ENCODE peak calls at places on chromosomes 13 and 19, in seven cellular contexts. One of them, this sample, is unnamed.

GRCh38 chr13:111061338-111062045 is 53.6 kb upstream of the ARHGEF7 start:
- DNase-seq in PC-3: no peak
- DNase-seq in ovary: no peak
- DNase-seq in uterus: no peak
- DNase-seq in tibial artery: no peak
- DNase-seq in fibroblast of lung: no peak
- DNase-seq in upper lobe of right lung: no peak
- DNase-seq in this sample: no peak

GRCh38 chr19:2575734-2576481 is 100.0 kb downstream of the GADD45B start:
- DNase-seq in PC-3: no peak
- DNase-seq in uterus: peak
- DNase-seq in fibroblast of lung: no peak
- DNase-seq in tibial artery: peak
- DNase-seq in upper lobe of right lung: peak
- DNase-seq in ovary: peak
- DNase-seq in this sample: peak

GRCh38 chr13:113425931-113426590 is 27.2 kb downstream of the ADPRHL1 start:
- DNase-seq in upper lobe of right lung: no peak
- DNase-seq in ovary: no peak
- DNase-seq in fibroblast of lung: no peak
- DNase-seq in tibial artery: no peak
- DNase-seq in PC-3: peak
- DNase-seq in uterus: no peak
- DNase-seq in this sample: no peak

GRCh38 chr19:34985249-34986022 is 14.7 kb upstream of the GRAMD1A start:
- DNase-seq in ovary: no peak
- DNase-seq in tibial artery: peak
- DNase-seq in fibroblast of lung: peak
- DNase-seq in uterus: peak
- DNase-seq in upper lobe of right lung: no peak
- DNase-seq in PC-3: no peak
- DNase-seq in this sample: peak

GRCh38 chr19:31423896-31424295 is 74.7 kb upstream of the TSHZ3 start:
- DNase-seq in fibroblast of lung: no peak
- DNase-seq in PC-3: no peak
- DNase-seq in uterus: no peak
- DNase-seq in ovary: no peak
- DNase-seq in tibial artery: no peak
- DNase-seq in upper lobe of right lung: no peak
- DNase-seq in this sample: no peak

GRCh38 chr13:50428183-50428877 is 413.1 kb downstream of the KCNRG start:
- DNase-seq in uterus: no peak
- DNase-seq in PC-3: no peak
- DNase-seq in upper lobe of right lung: no peak
- DNase-seq in ovary: no peak
- DNase-seq in tibial artery: no peak
- DNase-seq in fibroblast of lung: no peak
- DNase-seq in this sample: no peak

GRCh38 chr13:114025432-114026127 is 51.7 kb upstream of the C13orf46 start:
- DNase-seq in upper lobe of right lung: no peak
- DNase-seq in fibroblast of lung: peak
- DNase-seq in PC-3: no peak
- DNase-seq in uterus: peak
- DNase-seq in ovary: peak
- DNase-seq in tibial artery: no peak
- DNase-seq in this sample: peak

GRCh38 chr13:25906211-25906661 is 145.6 kb downstream of the SHISA2 start:
- DNase-seq in upper lobe of right lung: no peak
- DNase-seq in PC-3: no peak
- DNase-seq in ovary: no peak
- DNase-seq in tibial artery: no peak
- DNase-seq in fibroblast of lung: no peak
- DNase-seq in uterus: no peak
- DNase-seq in this sample: no peak

GRCh38 chr19:54792814-54793213 is 10.6 kb upstream of the KIR2DL4 start:
- DNase-seq in PC-3: no peak
- DNase-seq in fibroblast of lung: no peak
- DNase-seq in upper lobe of right lung: no peak
- DNase-seq in uterus: no peak
- DNase-seq in tibial artery: no peak
- DNase-seq in ovary: no peak
- DNase-seq in this sample: no peak

GRCh38 chr19:15161028-15161984 is 39.5 kb downstream of the NOTCH3 start:
- DNase-seq in upper lobe of right lung: no peak
- DNase-seq in tibial artery: no peak
- DNase-seq in PC-3: peak
- DNase-seq in uterus: no peak
- DNase-seq in fibroblast of lung: peak
- DNase-seq in ovary: no peak
- DNase-seq in this sample: no peak

GRCh38 chr19:50659318-50660082 is 10.3 kb downstream of the C19orf81 start:
- DNase-seq in fibroblast of lung: no peak
- DNase-seq in uterus: no peak
- DNase-seq in tibial artery: no peak
- DNase-seq in PC-3: no peak
- DNase-seq in upper lobe of right lung: no peak
- DNase-seq in ovary: no peak
- DNase-seq in this sample: no peak

GRCh38 chr19:37007587-37008220 is 70.5 kb upstream of the ZNF420 start:
- DNase-seq in fibroblast of lung: peak
- DNase-seq in upper lobe of right lung: peak
- DNase-seq in PC-3: no peak
- DNase-seq in tibial artery: no peak
- DNase-seq in ovary: peak
- DNase-seq in uterus: no peak
- DNase-seq in this sample: peak

GRCh38 chr13:24618219-24618955 is 61.8 kb upstream of the ATP12A start:
- DNase-seq in fibroblast of lung: peak
- DNase-seq in uterus: no peak
- DNase-seq in PC-3: no peak
- DNase-seq in ovary: no peak
- DNase-seq in tibial artery: no peak
- DNase-seq in upper lobe of right lung: no peak
- DNase-seq in this sample: no peak

GRCh38 chr19:42601811-42602443 is 7.2 kb upstream of the CEACAM8 start:
- DNase-seq in uterus: no peak
- DNase-seq in ovary: no peak
- DNase-seq in PC-3: peak
- DNase-seq in fibroblast of lung: peak
- DNase-seq in upper lobe of right lung: no peak
- DNase-seq in tibial artery: no peak
- DNase-seq in this sample: no peak

GRCh38 chr19:42606660-42607351 is 12.1 kb upstream of the CEACAM8 start:
- DNase-seq in upper lobe of right lung: peak
- DNase-seq in PC-3: peak
- DNase-seq in ovary: no peak
- DNase-seq in tibial artery: no peak
- DNase-seq in fibroblast of lung: peak
- DNase-seq in uterus: no peak
- DNase-seq in this sample: peak
- TF ChIP-seq CTCF in upper lobe of right lung: peak
- TF ChIP-seq CTCF in PC-3: peak
- TF ChIP-seq CTCF in ovary: no peak
- TF ChIP-seq CTCF in tibial artery: no peak
- TF ChIP-seq CTCF in fibroblast of lung: peak
- TF ChIP-seq CTCF in uterus: no peak
- TF ChIP-seq CTCF in this sample: peak

GRCh38 chr19:295687-296370 is 4.6 kb upstream of the PLPP2 start:
- DNase-seq in ovary: no peak
- DNase-seq in PC-3: no peak
- DNase-seq in tibial artery: no peak
- DNase-seq in fibroblast of lung: no peak
- DNase-seq in upper lobe of right lung: no peak
- DNase-seq in uterus: peak
- DNase-seq in this sample: peak

GRCh38 chr19:296476-297225 is 5.4 kb upstream of the PLPP2 start:
- DNase-seq in ovary: no peak
- DNase-seq in uterus: no peak
- DNase-seq in fibroblast of lung: no peak
- DNase-seq in PC-3: no peak
- DNase-seq in upper lobe of right lung: peak
- DNase-seq in tibial artery: peak
- DNase-seq in this sample: peak

GRCh38 chr19:293436-294110 is 2.4 kb upstream of the PLPP2 start:
- DNase-seq in fibroblast of lung: no peak
- DNase-seq in PC-3: no peak
- DNase-seq in tibial artery: no peak
- DNase-seq in uterus: peak
- DNase-seq in upper lobe of right lung: peak
- DNase-seq in ovary: peak
- DNase-seq in this sample: no peak

GRCh38 chr19:294341-294818 is 3.2 kb upstream of the PLPP2 start:
- DNase-seq in fibroblast of lung: no peak
- DNase-seq in uterus: peak
- DNase-seq in tibial artery: no peak
- DNase-seq in upper lobe of right lung: peak
- DNase-seq in PC-3: no peak
- DNase-seq in ovary: peak
- DNase-seq in this sample: no peak

DNA sequence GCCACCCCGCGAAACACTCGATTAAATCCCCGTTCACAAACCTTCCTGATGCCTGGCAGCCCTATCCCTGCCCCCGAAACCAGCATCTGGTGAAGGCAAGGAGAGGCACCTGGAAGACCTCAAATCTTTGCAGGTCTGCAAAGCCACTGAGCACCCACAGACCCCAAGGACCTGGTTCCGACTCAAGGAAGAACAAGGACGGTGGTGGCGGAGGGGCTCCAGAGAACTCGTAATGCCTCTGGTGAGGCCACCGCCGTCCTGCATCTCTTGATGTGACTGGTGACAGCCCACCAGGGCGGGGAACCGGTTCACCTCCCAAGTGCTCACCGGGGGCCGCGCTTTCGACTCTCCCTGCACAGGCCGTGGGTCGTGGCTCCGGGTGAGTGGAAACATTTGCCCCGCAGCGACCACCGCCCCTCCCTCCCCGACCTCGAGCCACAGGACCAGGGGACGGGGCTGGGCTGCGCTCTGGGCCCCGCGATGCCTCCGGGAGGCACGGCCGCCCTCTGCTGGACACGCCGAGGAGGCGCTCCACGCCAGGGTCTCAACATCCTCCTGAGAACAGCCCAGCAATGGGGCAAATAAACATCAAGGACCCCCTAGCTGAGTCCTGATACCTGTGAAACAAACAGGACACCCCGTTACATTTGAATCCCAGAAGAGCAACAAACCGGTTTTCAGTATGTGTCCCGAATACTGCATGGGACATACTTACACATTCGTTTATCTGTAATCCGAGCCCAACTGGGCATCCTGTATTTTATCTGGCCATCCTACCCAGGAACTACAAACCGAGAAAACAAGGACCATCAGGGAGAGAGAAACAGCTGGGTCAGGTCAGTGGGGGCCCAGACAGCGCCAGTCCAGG is 3.9 kb upstream of the PLPP2 start:
- DNase-seq in uterus: peak
- DNase-seq in tibial artery: no peak
- DNase-seq in PC-3: no peak
- DNase-seq in upper lobe of right lung: peak
- DNase-seq in fibroblast of lung: no peak
- DNase-seq in ovary: no peak
- DNase-seq in this sample: peak
- H3K27ac ChIP-seq in uterus: peak
- H3K27ac ChIP-seq in tibial artery: no peak
- H3K27ac ChIP-seq in PC-3: no peak
- H3K27ac ChIP-seq in upper lobe of right lung: no peak
- H3K27ac ChIP-seq in fibroblast of lung: no peak
- H3K27ac ChIP-seq in ovary: no peak
- H3K27ac ChIP-seq in this sample: no peak

DNA sequence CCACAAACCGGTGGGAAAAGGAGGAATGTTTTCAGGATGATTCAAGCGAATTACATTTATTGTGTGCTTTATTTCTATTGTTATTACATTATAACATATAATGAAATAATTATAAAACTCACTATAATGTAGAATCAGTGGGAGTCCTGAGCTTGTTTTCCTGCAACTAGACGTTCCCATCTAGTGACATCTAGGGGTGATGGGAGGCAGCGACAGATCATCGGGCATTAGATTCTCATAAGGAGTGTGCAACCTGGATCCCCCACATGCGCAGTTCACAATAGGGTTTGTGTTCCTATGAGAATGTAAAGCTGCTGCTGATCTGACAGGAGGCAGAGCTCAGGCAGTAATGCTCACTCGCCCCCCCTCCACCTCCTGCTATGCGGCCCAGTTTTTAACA is 54.5 kb downstream of the SPTBN4 start:
- DNase-seq in PC-3: peak
- DNase-seq in tibial artery: no peak
- DNase-seq in ovary: no peak
- DNase-seq in uterus: no peak
- DNase-seq in upper lobe of right lung: no peak
- DNase-seq in fibroblast of lung: no peak
- DNase-seq in this sample: no peak
- TF ChIP-seq CTCF in PC-3: peak
- TF ChIP-seq CTCF in tibial artery: no peak
- TF ChIP-seq CTCF in ovary: no peak
- TF ChIP-seq CTCF in uterus: no peak
- TF ChIP-seq CTCF in upper lobe of right lung: peak
- TF ChIP-seq CTCF in fibroblast of lung: peak
- TF ChIP-seq CTCF in this sample: peak

GRCh38 chr13:41562083-41562482 is 104.7 kb downstream of the RGCC start:
- DNase-seq in upper lobe of right lung: no peak
- DNase-seq in uterus: peak
- DNase-seq in tibial artery: no peak
- DNase-seq in ovary: peak
- DNase-seq in fibroblast of lung: peak
- DNase-seq in PC-3: no peak
- DNase-seq in this sample: peak
- H3K27ac ChIP-seq in upper lobe of right lung: peak
- H3K27ac ChIP-seq in uterus: no peak
- H3K27ac ChIP-seq in tibial artery: no peak
- H3K27ac ChIP-seq in ovary: no peak
- H3K27ac ChIP-seq in fibroblast of lung: peak
- H3K27ac ChIP-seq in PC-3: no peak
- H3K27ac ChIP-seq in this sample: no peak

This sample was measured in psoas muscle.